ENCODE peak calls at places on chromosomes 13 and 19, in four cellular contexts. G is pancreas, O is hepatocyte, L is brain microvascular endothelial cell. B is an unnamed sample.

GRCh38 chr19:13163609-13164364 is 13.6 kb downstream of the IER2 start:
- DNase-seq in G (peak; percentile 75), O (peak; percentile 93), L (peak; percentile 66), B (peak; percentile 97)

GRCh38 chr19:15173746-15174404 is 26.9 kb downstream of the NOTCH3 start:
- DNase-seq in G (no peak), O (no peak), L (no peak), B (no peak)

GRCh38 chr13:100387416-100387815 is 201.2 kb downstream of the GGACT start:
- DNase-seq in G (no peak), O (no peak), L (no peak), B (no peak)

GRCh38 chr19:17405250-17406038 is at the start of gene BST2:
- DNase-seq in G (no peak), O (peak; percentile 52), L (peak; percentile 21), B (peak; percentile 65)

GRCh38 chr19:33125929-33126388 is 6.0 kb upstream of the WDR88 start:
- DNase-seq in G (no peak), O (peak; percentile 80), L (peak; percentile 31), B (peak; percentile 72)

GRCh38 chr19:55341191-55342043 is 1.7 kb downstream of the KMT5C start:
- DNase-seq in G (peak; percentile 81), O (peak; percentile 91), L (peak; percentile 19), B (peak; percentile 86)

GRCh38 chr13:48727252-48728011 is 73.7 kb downstream of the CYSLTR2 start:
- DNase-seq in G (no peak), O (peak; percentile 67), L (no peak), B (peak; percentile 41)

GRCh38 chr13:76225815-76226489 is 589.8 kb downstream of the LMO7 start:
- DNase-seq in G (no peak), O (peak; percentile 9), L (peak; percentile 86), B (peak; percentile 96)

GRCh38 chr19:1259206-1259872 is 9.8 kb upstream of the CIRBP start:
- DNase-seq in G (peak; percentile 73), O (peak; percentile 87), L (no peak), B (no peak)

GRCh38 chr13:73578251-73578875 is 519.6 kb downstream of the KLF5 start:
- DNase-seq in G (no peak), O (no peak), L (no peak), B (no peak)

GRCh38 chr13:74035881-74036280 is 98.3 kb downstream of the KLF12 start:
- DNase-seq in G (no peak), O (no peak), L (no peak), B (no peak)

GRCh38 chr13:44040754-44041100 is 161.0 kb downstream of the LACC1 start:
- DNase-seq in G (no peak), O (no peak), L (no peak), B (no peak)

GRCh38 chr13:28559636-28560259 is 64.8 kb upstream of the FLT1 start:
- DNase-seq in G (no peak), O (no peak), L (no peak), B (no peak)

GRCh38 chr13:74930402-74931165 is 551.4 kb downstream of the TBC1D4 start:
- DNase-seq in G (no peak), O (no peak), L (peak; percentile 51), B (no peak)

GRCh38 chr13:24694907-24695306 is 14.7 kb downstream of the ATP12A start:
- DNase-seq in G (no peak), O (no peak), L (no peak), B (no peak)

GRCh38 chr19:3057275-3057714 is 5.0 kb downstream of the TLE5 start:
- DNase-seq in G (peak; percentile 95), O (peak; percentile 67), L (no peak), B (no peak)

GRCh38 chr19:11339254-11340098 is at the start of gene RAB3D:
- DNase-seq in G (peak; percentile 96), O (peak; percentile 97), L (peak; percentile 66), B (peak; percentile 86)

GRCh38 chr19:409006-409514 is at the start of gene C2CD4C:
- DNase-seq in G (no peak), O (peak; percentile 58), L (no peak), B (no peak)

GRCh38 chr19:12867120-12868099 is 13.8 kb downstream of the DNASE2 start:
- DNase-seq in G (peak; percentile 68), O (peak; percentile 85), L (peak; percentile 29), B (peak; percentile 98)

GRCh38 chr19:15200575-15201364 is at the start of gene NOTCH3:
- DNase-seq in G (no peak), O (peak; percentile 74), L (no peak), B (peak; percentile 51)

GRCh38 chr19:49339364-49340068 is 4.3 kb downstream of the CD37 start:
- DNase-seq in G (peak; percentile 92), O (peak; percentile 87), L (peak; percentile 78), B (no peak)

GRCh38 chr13:33235564-33235963 is 50.0 kb downstream of the STARD13 start:
- DNase-seq in G (no peak), O (no peak), L (no peak), B (no peak)

GRCh38 chr13:29125145-29125933 is 305.2 kb downstream of the MTUS2 start:
- DNase-seq in G (no peak), O (no peak), L (no peak), B (no peak)

GRCh38 chr13:64078025-64078424 is 2662.4 kb upstream of the PCDH20 start:
- DNase-seq in G (no peak), O (no peak), L (no peak), B (no peak)

GRCh38 chr13:95833126-95833525 is 156.2 kb downstream of the DNAJC3 start:
- DNase-seq in G (no peak), O (no peak), L (no peak), B (no peak)

GRCh38 chr19:42092350-42092749 is 16.4 kb downstream of the ZNF574 start:
- DNase-seq in G (no peak), O (no peak), L (no peak), B (peak; percentile 81)

GRCh38 chr13:97491452-97491851 is 57.5 kb downstream of the RAP2A start:
- DNase-seq in G (no peak), O (no peak), L (no peak), B (no peak)

GRCh38 chr19:5994407-5995165 is 16.6 kb upstream of the RANBP3 start:
- DNase-seq in G (no peak), O (no peak), L (no peak), B (peak; percentile 18)

GRCh38 chr19:5995606-5996005 is 17.7 kb upstream of the RANBP3 start:
- DNase-seq in G (no peak), O (no peak), L (no peak), B (no peak)

GRCh38 chr19:5996102-5996501 is 18.2 kb upstream of the RANBP3 start:
- DNase-seq in G (no peak), O (no peak), L (no peak), B (no peak)

GRCh38 chr19:5992756-5993155 is 14.8 kb upstream of the RANBP3 start:
- DNase-seq in G (no peak), O (no peak), L (no peak), B (peak; percentile 64)

GRCh38 chr19:5993516-5994406 is 15.8 kb upstream of the RANBP3 start:
- DNase-seq in G (no peak), O (no peak), L (peak; percentile 27), B (peak; percentile 82)
- H3K4me3 ChIP-seq in G (no peak overlapping the region), O (no peak overlapping the region), L (no peak overlapping the region), B (peak overlapping the region; percentile 37)

GRCh38 chr13:98999635-98999952 is 21.7 kb upstream of the DOCK9 start:
- DNase-seq in G (no peak), O (no peak), L (no peak), B (no peak)
- H3K27ac ChIP-seq in G (no peak overlapping the region), O (no peak overlapping the region), L (no peak overlapping the region), B (no peak overlapping the region)

DNA sequence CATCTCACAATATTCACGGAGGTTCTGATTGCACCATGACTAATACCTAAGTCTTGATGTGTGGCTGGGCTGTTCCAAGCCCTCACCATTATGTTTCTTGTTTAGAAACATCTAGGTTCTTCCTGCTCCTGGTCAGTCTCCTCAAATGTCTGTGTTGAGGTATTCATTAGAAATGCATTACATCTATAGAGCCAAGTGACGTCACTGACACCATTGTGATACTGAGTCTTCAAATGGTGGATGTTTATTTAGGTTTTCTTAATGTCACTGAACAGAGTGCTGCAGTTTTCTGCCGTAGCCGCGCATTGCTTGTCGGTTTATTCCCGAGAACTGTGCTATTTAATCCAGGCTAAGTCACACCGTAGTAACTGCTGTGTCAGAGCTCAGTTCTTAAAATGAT is 142.4 kb upstream of the SPACA7 start:
- DNase-seq in G (no peak), O (no peak), L (no peak), B (no peak)
- H3K4me3 ChIP-seq in G (no peak overlapping the region), O (no peak overlapping the region), L (no peak overlapping the region), B (no peak overlapping the region)

DNA sequence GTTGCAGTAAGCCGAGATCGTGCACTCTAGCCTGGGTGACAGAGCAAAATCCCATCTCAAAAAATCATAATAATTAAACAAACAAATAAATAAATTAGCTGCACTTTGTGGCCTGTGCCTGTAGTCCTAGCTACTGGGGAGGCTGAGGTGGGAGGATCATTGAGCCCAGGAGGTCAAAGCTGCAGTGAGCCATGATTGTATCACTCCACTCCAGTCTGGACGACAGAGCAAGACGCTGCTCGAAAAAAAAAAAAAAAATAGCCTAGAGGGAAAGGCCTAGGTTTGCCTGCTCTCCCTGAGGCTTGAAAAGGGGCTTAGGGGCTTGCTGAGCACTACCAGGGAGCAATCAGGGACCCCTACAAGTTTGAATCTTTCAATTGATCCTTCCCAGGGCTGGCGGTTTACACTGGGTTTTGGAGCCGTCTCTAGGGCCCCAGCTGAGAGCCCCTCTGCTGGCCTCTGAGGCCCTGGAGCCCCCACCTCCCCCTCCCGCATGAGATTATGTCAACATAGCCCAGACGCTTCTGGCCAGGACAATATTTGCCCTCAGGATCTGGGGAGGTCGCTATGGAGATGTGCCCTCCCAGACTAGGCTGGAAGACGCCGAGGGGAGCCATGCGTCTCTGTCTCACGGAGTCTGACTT is 10.4 kb upstream of the GIPR start:
- DNase-seq in G (no peak), O (peak; percentile 78), L (no peak), B (no peak)
- H3K27ac ChIP-seq in G (no peak overlapping the region), O (peak overlapping the region; percentile 56), L (no peak overlapping the region), B (no peak overlapping the region)

GRCh38 chr13:110330491-110331001 is 23.5 kb downstream of the COL4A2 start:
- DNase-seq in G (no peak), O (no peak), L (peak; percentile 66), B (peak; percentile 27)
- H3K4me3 ChIP-seq in G (no peak overlapping the region), O (no peak overlapping the region), L (peak overlapping the region; percentile 15), B (peak overlapping the region; percentile 43)